ENCODE peak calls at places on chromosomes 3 and 15, in ten cellular contexts. X is AG08396; I is heart right ventricle; Y is H9; P is activated T-helper 1 cell treated with anti-CD3 and anti-CD28 coated beads, Interleukin-2, amount 50 U/mL, for 16 hours; B is stimulated activated CD4-positive, alpha-beta T cell treated with anti-CD3 and anti-CD28 coated beads, Interleukin-1b, Interleukin-23, amount 100 ng/mL, for 1 hour; N is astrocyte; G is GM20000; R is NCI-H1930; T is SK-MEL-5. Z is an unnamed sample.

GRCh38 chr3:44412365-44412764 is 65.1 kb downstream of the ZNF445 start:
- DNase-seq in X (no peak), I (no peak), Y (no peak), P (no peak), B (no peak), N (no peak), G (no peak), R (no peak), T (no peak), Z (no peak)

GRCh38 chr3:177358968-177359600 is 161.8 kb upstream of the TBL1XR1 start:
- DNase-seq in X (no peak), I (peak), Y (peak), P (peak), B (no peak), N (peak), G (peak), R (no peak), T (peak), Z (peak)

GRCh38 chr3:128550471-128551126 is 57.6 kb upstream of the GATA2 start:
- DNase-seq in X (no peak), I (no peak), Y (no peak), P (no peak), B (no peak), N (no peak), G (no peak), R (no peak), T (no peak), Z (no peak)

GRCh38 chr15:50251638-50252182 is 13.8 kb downstream of the HDC start:
- DNase-seq in X (no peak), I (no peak), Y (no peak), P (no peak), B (no peak), N (peak), G (no peak), R (no peak), T (peak), Z (no peak)

GRCh38 chr15:74907277-74907870 is 723 bp upstream of the FAM219B start:
- DNase-seq in X (no peak), I (no peak), Y (no peak), P (no peak), B (no peak), N (no peak), G (no peak), R (no peak), T (peak), Z (no peak)

GRCh38 chr3:128322030-128323022 is 144.4 kb downstream of the DNAJB8 start:
- DNase-seq in X (peak), I (peak), Y (peak), P (peak), B (peak), N (peak), G (peak), R (no peak), T (peak), Z (peak)

GRCh38 chr15:72202801-72203506 is 5.4 kb upstream of the GRAMD2A start:
- DNase-seq in X (no peak), I (no peak), Y (no peak), P (no peak), B (no peak), N (no peak), G (no peak), R (no peak), T (no peak), Z (no peak)

GRCh38 chr3:8537440-8537839 is 35.8 kb downstream of the LMCD1 start:
- DNase-seq in X (no peak), I (no peak), Y (no peak), P (no peak), B (no peak), N (no peak), G (no peak), R (no peak), T (no peak), Z (no peak)

GRCh38 chr3:72756900-72757299 is 91.3 kb downstream of the SHQ1 start:
- DNase-seq in X (no peak), I (no peak), Y (no peak), P (no peak), B (no peak), N (no peak), G (peak), R (no peak), T (no peak), Z (no peak)

GRCh38 chr15:94305133-94305532 is 73.8 kb downstream of the MCTP2 start:
- DNase-seq in X (no peak), I (no peak), Y (no peak), P (no peak), B (no peak), N (no peak), G (no peak), R (no peak), T (no peak), Z (no peak)

GRCh38 chr3:33030802-33031201 is 66.1 kb downstream of the GLB1 start:
- DNase-seq in X (no peak), I (no peak), Y (no peak), P (no peak), B (no peak), N (no peak), G (no peak), R (no peak), T (peak), Z (no peak)

GRCh38 chr3:67739851-67740250 is 85.4 kb upstream of the SUCLG2 start:
- DNase-seq in X (no peak), I (no peak), Y (no peak), P (no peak), B (no peak), N (peak), G (no peak), R (no peak), T (no peak), Z (no peak)

GRCh38 chr15:56653787-56654186 is 79.5 kb downstream of the ZNF280D start:
- DNase-seq in X (no peak), I (no peak), Y (no peak), P (no peak), B (no peak), N (no peak), G (no peak), R (no peak), T (no peak), Z (no peak)

GRCh38 chr15:33032053-33032452 is 162.5 kb downstream of the FMN1 start:
- DNase-seq in X (no peak), I (no peak), Y (no peak), P (no peak), B (no peak), N (peak), G (no peak), R (no peak), T (no peak), Z (no peak)

GRCh38 chr15:63583027-63583426 is 14.2 kb upstream of the FBXL22 start:
- DNase-seq in X (peak), I (no peak), Y (no peak), P (no peak), B (no peak), N (peak), G (no peak), R (no peak), T (no peak), Z (no peak)

GRCh38 chr3:38005076-38006020 is 14.8 kb downstream of the VILL start:
- DNase-seq in X (no peak), I (peak), Y (no peak), P (no peak), B (no peak), N (no peak), G (no peak), R (no peak), T (peak), Z (peak)

GRCh38 chr3:16486951-16487480 is 26.5 kb downstream of the RFTN1 start:
- DNase-seq in X (no peak), I (no peak), Y (no peak), P (no peak), B (no peak), N (no peak), G (no peak), R (no peak), T (peak), Z (no peak)

GRCh38 chr15:67199881-67200763 is 54.3 kb downstream of the AAGAB start:
- DNase-seq in X (no peak), I (no peak), Y (no peak), P (no peak), B (no peak), N (peak), G (no peak), R (no peak), T (no peak), Z (no peak)

GRCh38 chr3:188154758-188155574 is 1.0 kb downstream of the LPP start:
- DNase-seq in X (peak), I (no peak), Y (no peak), P (no peak), B (no peak), N (no peak), G (no peak), R (no peak), T (no peak), Z (no peak)

Z was measured in lower lobe of right lung.